ENCODE peak calls at places on chromosomes 3 and 15, in four cellular contexts. One of them, this sample, is unnamed.

GRCh38 chr3:114525278-114525677 is 231.4 kb downstream of the TIGIT start:
- DNase-seq in left ventricle myocardium inferior: no peak
- DNase-seq in DMS79 treated with DMSO at 0.1 percent for 48 hours: no peak
- DNase-seq in A549: no peak
- DNase-seq in this sample: no peak

GRCh38 chr3:14144423-14145075 is 19.7 kb downstream of the TMEM43 start:
- DNase-seq in DMS79 treated with DMSO at 0.1 percent for 48 hours: peak
- DNase-seq in A549: peak
- DNase-seq in left ventricle myocardium inferior: peak
- DNase-seq in this sample: peak

GRCh38 chr3:108472011-108472591 is 38.3 kb downstream of the MYH15 start:
- DNase-seq in A549: peak
- DNase-seq in left ventricle myocardium inferior: no peak
- DNase-seq in DMS79 treated with DMSO at 0.1 percent for 48 hours: no peak
- DNase-seq in this sample: no peak

GRCh38 chr3:133938770-133939495 is 43.3 kb upstream of the RAB6B start:
- DNase-seq in A549: no peak
- DNase-seq in left ventricle myocardium inferior: no peak
- DNase-seq in DMS79 treated with DMSO at 0.1 percent for 48 hours: no peak
- DNase-seq in this sample: peak

GRCh38 chr3:172034786-172035685 is 4.3 kb upstream of the FNDC3B start:
- DNase-seq in DMS79 treated with DMSO at 0.1 percent for 48 hours: no peak
- DNase-seq in A549: no peak
- DNase-seq in left ventricle myocardium inferior: no peak
- DNase-seq in this sample: no peak

GRCh38 chr15:42358141-42358540 is 1.2 kb upstream of the CAPN3 start:
- DNase-seq in A549: no peak
- DNase-seq in DMS79 treated with DMSO at 0.1 percent for 48 hours: peak
- DNase-seq in left ventricle myocardium inferior: no peak
- DNase-seq in this sample: no peak

GRCh38 chr3:144840866-144841265 is 869.2 kb downstream of the DIPK2A start:
- DNase-seq in left ventricle myocardium inferior: no peak
- DNase-seq in DMS79 treated with DMSO at 0.1 percent for 48 hours: no peak
- DNase-seq in A549: no peak
- DNase-seq in this sample: no peak

GRCh38 chr3:99601493-99601892 is 36.9 kb upstream of the COL8A1 start:
- DNase-seq in DMS79 treated with DMSO at 0.1 percent for 48 hours: no peak
- DNase-seq in A549: no peak
- DNase-seq in left ventricle myocardium inferior: no peak
- DNase-seq in this sample: no peak

GRCh38 chr3:102174312-102174712 is 260.5 kb upstream of the ZPLD1 start:
- DNase-seq in DMS79 treated with DMSO at 0.1 percent for 48 hours: no peak
- DNase-seq in A549: no peak
- DNase-seq in left ventricle myocardium inferior: no peak
- DNase-seq in this sample: no peak

GRCh38 chr3:4994823-4995499 is 15.7 kb downstream of the BHLHE40 start:
- DNase-seq in DMS79 treated with DMSO at 0.1 percent for 48 hours: no peak
- DNase-seq in A549: no peak
- DNase-seq in left ventricle myocardium inferior: peak
- DNase-seq in this sample: no peak

GRCh38 chr3:152258448-152259302 is 10.1 kb upstream of the MBNL1 start:
- DNase-seq in left ventricle myocardium inferior: peak
- DNase-seq in DMS79 treated with DMSO at 0.1 percent for 48 hours: no peak
- DNase-seq in A549: peak
- DNase-seq in this sample: no peak

GRCh38 chr15:82832601-82833209 is 23.3 kb downstream of the WHAMM start:
- DNase-seq in DMS79 treated with DMSO at 0.1 percent for 48 hours: no peak
- DNase-seq in left ventricle myocardium inferior: no peak
- DNase-seq in A549: peak
- DNase-seq in this sample: no peak

GRCh38 chr3:32421991-32422859 is 30.6 kb downstream of the CMTM7 start:
- DNase-seq in left ventricle myocardium inferior: peak
- DNase-seq in DMS79 treated with DMSO at 0.1 percent for 48 hours: peak
- DNase-seq in A549: peak
- DNase-seq in this sample: no peak

GRCh38 chr3:104080228-104080627 is 1286.5 kb upstream of the ALCAM start:
- DNase-seq in left ventricle myocardium inferior: no peak
- DNase-seq in DMS79 treated with DMSO at 0.1 percent for 48 hours: no peak
- DNase-seq in A549: no peak
- DNase-seq in this sample: no peak

GRCh38 chr3:143124683-143125520 is 5.3 kb downstream of the CHST2 start:
- DNase-seq in DMS79 treated with DMSO at 0.1 percent for 48 hours: no peak
- DNase-seq in left ventricle myocardium inferior: no peak
- DNase-seq in A549: no peak
- DNase-seq in this sample: no peak

GRCh38 chr3:122505676-122506075 is 9.1 kb downstream of the KPNA1 start:
- DNase-seq in left ventricle myocardium inferior: no peak
- DNase-seq in A549: no peak
- DNase-seq in DMS79 treated with DMSO at 0.1 percent for 48 hours: no peak
- DNase-seq in this sample: no peak

GRCh38 chr3:42655331-42655888 is 1.9 kb downstream of the ZBTB47 start:
- DNase-seq in A549: no peak
- DNase-seq in left ventricle myocardium inferior: no peak
- DNase-seq in DMS79 treated with DMSO at 0.1 percent for 48 hours: peak
- DNase-seq in this sample: no peak

GRCh38 chr15:94968133-94968532 is 736.8 kb downstream of the MCTP2 start:
- DNase-seq in left ventricle myocardium inferior: no peak
- DNase-seq in A549: no peak
- DNase-seq in DMS79 treated with DMSO at 0.1 percent for 48 hours: no peak
- DNase-seq in this sample: no peak

GRCh38 chr3:134406331-134407246 is 32.3 kb upstream of the AMOTL2 start:
- DNase-seq in left ventricle myocardium inferior: peak
- DNase-seq in A549: no peak
- DNase-seq in DMS79 treated with DMSO at 0.1 percent for 48 hours: peak
- DNase-seq in this sample: peak

GRCh38 chr3:181103605-181104004 is 114.1 kb upstream of the DNAJC19 start:
- DNase-seq in left ventricle myocardium inferior: no peak
- DNase-seq in A549: no peak
- DNase-seq in DMS79 treated with DMSO at 0.1 percent for 48 hours: no peak
- DNase-seq in this sample: peak

This sample was measured in NCI-H2227 treated with DMSO at 0.1 percent for 48 hours.